ENCODE peak calls at places on chromosomes 4 and X, in six cellular contexts. W, O, Z, L, D and J are unnamed samples. For H3K9me3, the result is how much of the 10 kb centered on the place peaks cover.

GRCh38 chr4:84089652-84090437 is 409.2 kb downstream of the NKX6-1 start:
- DNase-seq in L (no peak), W (no peak), Z (no peak), D (no peak), O (no peak), J (no peak)

GRCh38 chr4:140049024-140049923 is 104.7 kb downstream of the MAML3 start:
- DNase-seq in D (peak), O (peak), Z (peak), L (peak), W (peak), J (peak)

GRCh38 chrX:107324493-107325310 is 118.3 kb downstream of the DNAAF6 start:
- DNase-seq in W (peak), Z (peak), L (no peak), O (peak), D (peak), J (no peak)

GRCh38 chr4:83490876-83491450 is 6.1 kb upstream of the ABRAXAS1 start:
- DNase-seq in Z (no peak), O (no peak), W (peak), L (no peak), D (no peak), J (no peak)

GRCh38 chr4:53943345-53944085 is 120.9 kb downstream of the CHIC2 start:
- DNase-seq in Z (no peak), D (no peak), O (no peak), L (no peak), W (peak), J (no peak)

GRCh38 chr4:14254252-14254651 is 626.7 kb upstream of the BOD1L1 start:
- DNase-seq in O (peak), L (peak), D (no peak), W (peak), Z (peak), J (peak)

GRCh38 chrX:139126493-139126892 is 404.0 kb upstream of the F9 start:
- DNase-seq in W (no peak), Z (no peak), O (peak), L (peak), D (no peak), J (peak)

GRCh38 chrX:16633754-16634153 is 16.2 kb upstream of the S100G start:
- DNase-seq in W (peak), Z (no peak), D (no peak), L (no peak), O (no peak), J (no peak)

GRCh38 chr4:128528793-128529553 is 241.4 kb upstream of the PGRMC2 start:
- DNase-seq in Z (no peak), L (no peak), W (peak), O (no peak), D (no peak), J (no peak)

GRCh38 chr4:16641971-16642370 is 256.5 kb downstream of the LDB2 start:
- DNase-seq in Z (peak), D (no peak), W (peak), O (no peak), L (no peak), J (no peak)

GRCh38 chrX:130172127-130172834 is 519 bp downstream of the RAB33A start:
- DNase-seq in W (no peak), O (no peak), Z (no peak), L (no peak), D (no peak), J (no peak)

GRCh38 chrX:136115909-136116297 is 31.4 kb upstream of the FHL1 start:
- DNase-seq in O (no peak), D (no peak), Z (no peak), W (no peak), L (no peak), J (no peak)

GRCh38 chr4:6393544-6394475 is 78.6 kb downstream of the PPP2R2C start:
- DNase-seq in W (no peak), Z (no peak), D (no peak), L (no peak), O (no peak), J (no peak)

GRCh38 chr4:157655101-157655818 is 434.7 kb downstream of the GRIA2 start:
- DNase-seq in D (no peak), W (no peak), O (no peak), L (no peak), Z (no peak), J (no peak)

GRCh38 chr4:128338634-128339355 is 51.2 kb upstream of the PGRMC2 start:
- DNase-seq in W (peak), O (no peak), Z (no peak), L (no peak), D (no peak), J (no peak)

GRCh38 chr4:98928131-98928504 is 815 bp downstream of the EIF4E start:
- DNase-seq in D (peak), W (peak), O (peak), Z (peak), L (peak), J (peak)

GRCh38 chr4:98932539-98932938 is 3.6 kb upstream of the EIF4E start:
- DNase-seq in Z (no peak), D (no peak), O (no peak), W (peak), L (no peak), J (no peak)

GRCh38 chr4:98930311-98930865 is 1.5 kb upstream of the EIF4E start:
- DNase-seq in L (no peak), W (no peak), Z (no peak), D (no peak), O (no peak), J (no peak)

GRCh38 chr4:98929341-98930267 is 671 bp upstream of the EIF4E start:
- DNase-seq in O (peak), D (peak), Z (peak), L (peak), W (peak), J (peak)

GRCh38 chr4:98928505-98929340 is at the start of gene EIF4E:
- DNase-seq in D (peak), O (peak), Z (peak), W (peak), L (peak), J (peak)
- TF ChIP-seq POLR2A in D (peak), O (no peak), Z (peak), W (peak), L (peak), J (no peak)

DNA sequence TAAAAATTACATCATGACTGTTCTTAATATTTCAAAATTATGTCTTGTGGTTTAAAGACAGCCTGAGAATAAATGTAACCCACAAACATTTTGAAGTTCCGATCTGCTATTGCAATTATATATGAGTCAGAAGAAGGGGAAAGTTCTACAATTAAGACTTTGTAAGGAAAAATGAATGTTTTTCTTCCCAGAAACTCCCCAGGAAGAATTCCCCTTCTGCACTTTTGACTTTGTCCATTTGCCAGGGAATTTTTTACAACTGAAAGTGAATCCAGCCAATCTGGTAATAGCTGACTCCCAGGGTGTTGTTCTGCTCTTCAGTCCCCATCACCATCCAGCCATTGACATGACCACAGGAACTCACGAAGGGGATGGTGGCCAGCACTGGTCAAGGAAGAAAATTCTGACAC is 61.6 kb upstream of the NOCT start:
- DNase-seq in Z (no peak), O (no peak), L (no peak), D (peak), W (peak), J (no peak)
- H3K9me3 ChIP-seq in Z (under half), O (under half), L (under half), D (under half), W (under half), J (under half)

GRCh38 chr4:176195184-176195978 is at the start of gene SPATA4:
- DNase-seq in L (peak), D (peak), W (peak), Z (peak), O (peak), J (peak)
- TF ChIP-seq POLR2A in L (peak), D (peak), W (peak), Z (no peak), O (peak), J (peak)

GRCh38 chr4:78809928-78810835 is 34.0 kb downstream of the BMP2K start:
- DNase-seq in Z (no peak), W (no peak), L (no peak), D (no peak), O (no peak), J (no peak)

GRCh38 chr4:78809295-78809694 is 33.1 kb downstream of the BMP2K start:
- DNase-seq in D (no peak), W (no peak), L (no peak), O (no peak), Z (no peak), J (no peak)

GRCh38 chr4:78811034-78811433 is 34.9 kb downstream of the BMP2K start:
- DNase-seq in Z (no peak), L (no peak), O (no peak), W (no peak), D (no peak), J (no peak)

DNA sequence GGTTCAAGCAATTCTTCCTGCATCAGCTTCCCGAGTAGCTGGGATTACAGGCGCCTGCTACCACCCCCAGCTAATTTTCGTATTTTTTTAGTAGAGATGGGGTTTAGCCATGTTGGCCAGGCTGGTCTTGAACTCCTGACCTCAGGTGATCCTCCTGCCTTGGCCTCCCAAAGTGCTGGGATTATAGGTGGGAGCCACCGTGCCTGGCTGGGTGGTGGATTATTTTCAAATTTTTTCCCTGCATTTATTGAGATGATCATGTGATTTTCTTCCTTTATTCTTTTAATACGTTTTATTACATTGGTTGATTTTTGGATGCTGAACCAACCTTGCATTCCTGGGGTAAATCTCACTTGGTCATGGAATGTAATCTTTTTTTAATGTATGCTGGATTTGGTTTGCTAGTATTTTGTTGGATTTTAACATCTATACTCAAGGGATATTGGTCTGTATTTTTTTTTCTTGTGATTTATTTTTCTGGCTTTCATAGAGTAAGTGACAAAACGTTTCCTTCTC is 30.9 kb downstream of the BMP2K start:
- DNase-seq in W (no peak), Z (no peak), L (no peak), O (no peak), D (no peak), J (no peak)
- H3K9me3 ChIP-seq in W (under half), Z (under half), L (under half), O (under half), D (under half), J (under half)

DNA sequence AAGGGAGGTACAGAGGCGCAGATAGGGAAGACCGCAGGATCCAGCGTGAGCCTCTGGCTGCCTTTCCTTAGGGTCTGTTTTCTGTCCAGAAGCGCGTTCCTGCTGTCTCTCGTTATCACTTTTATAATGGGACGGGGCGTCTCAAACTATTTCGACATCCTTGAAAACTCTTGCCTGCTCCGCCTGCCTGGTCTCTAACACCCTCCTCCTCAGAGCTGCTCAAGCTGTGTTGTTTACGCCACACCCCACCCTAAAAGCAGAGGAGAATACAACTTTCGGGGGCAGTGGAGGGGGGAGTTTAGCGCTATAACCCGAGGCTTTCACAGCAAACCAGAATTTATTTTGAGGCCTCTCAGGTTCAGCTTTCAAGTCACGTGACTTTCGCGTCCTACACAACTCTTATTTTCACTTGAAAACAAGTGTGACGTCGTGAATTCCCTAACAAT is 646 bp upstream of the FAM3A start:
- DNase-seq in D (no peak), Z (peak), L (no peak), O (no peak), W (peak), J (no peak)
- TF ChIP-seq POLR2A in D (no peak), Z (no peak), L (no peak), O (no peak), W (no peak), J (no peak)

GRCh38 chr4:97208749-97209148 is 934.5 kb downstream of the STPG2 start:
- DNase-seq in D (no peak), L (no peak), O (no peak), W (no peak), Z (no peak), J (no peak)
- H3K9me3 ChIP-seq in D (under half), L (under half), O (under half), W (under half), Z (under half), J (under half)

GRCh38 chrX:19840899-19841648 is 46.3 kb downstream of the SH3KBP1 start:
- DNase-seq in D (no peak), W (no peak), L (no peak), Z (no peak), O (no peak), J (no peak)
- TF ChIP-seq POLR2A in D (no peak), W (no peak), L (no peak), Z (no peak), O (no peak), J (no peak)

DNA sequence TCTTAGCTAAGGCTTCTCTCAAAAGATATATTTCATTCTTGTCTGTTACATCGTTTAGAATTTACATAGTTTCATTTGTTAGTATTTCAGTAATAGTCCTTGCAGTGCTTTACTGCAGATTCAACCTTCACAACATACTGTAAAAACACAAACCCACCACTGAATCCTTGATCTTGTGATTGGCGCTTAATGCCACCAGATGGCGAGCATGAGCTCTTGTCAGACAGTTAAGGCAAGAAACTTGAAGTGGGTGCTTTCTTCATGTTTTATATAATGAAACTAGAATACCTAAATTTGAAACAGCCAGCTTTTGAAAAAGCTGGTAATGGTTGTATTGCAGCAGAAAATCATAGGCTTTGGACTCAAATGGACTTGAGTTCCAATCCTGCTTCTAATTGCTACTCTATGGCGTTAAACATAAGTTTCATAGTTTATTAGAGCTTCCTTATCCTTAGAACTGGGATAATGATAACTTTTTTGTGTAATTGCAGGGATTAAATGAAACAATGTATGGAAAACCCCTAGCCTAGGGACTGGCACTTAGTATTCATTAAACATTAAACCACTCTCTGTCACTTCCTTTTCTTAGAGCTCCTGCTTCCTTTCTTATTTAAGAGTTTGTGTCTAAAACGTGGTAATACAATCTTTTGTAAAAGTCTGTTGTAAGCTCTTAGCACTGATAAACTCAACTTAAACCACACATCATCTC is 95.1 kb downstream of the USP9X start:
- DNase-seq in D (peak), O (no peak), W (peak), Z (peak), L (peak), J (peak)
- H3K9me3 ChIP-seq in D (under half), O (under half), W (under half), Z (under half), L (under half), J (under half)